ENCODE peak calls at places on chromosomes 5 and 9, in six cellular contexts. One of them, this sample, is unnamed.

GRCh38 chr9:8659121-8659520 is 859.5 kb upstream of the DMAC1 start:
- DNase-seq in lower leg skin: no peak
- DNase-seq in ovary: no peak
- DNase-seq in psoas muscle: no peak
- DNase-seq in progenitor cell of endocrine pancreas: no peak
- DNase-seq in endodermal cell: no peak
- DNase-seq in this sample: no peak

GRCh38 chr5:170483701-170484458 is 19.9 kb upstream of the KCNIP1 start:
- DNase-seq in endodermal cell: peak; percentile 79
- DNase-seq in lower leg skin: peak; percentile 84
- DNase-seq in ovary: no peak
- DNase-seq in psoas muscle: no peak
- DNase-seq in progenitor cell of endocrine pancreas: no peak
- DNase-seq in this sample: peak; percentile 69

GRCh38 chr9:116051528-116051927 is 102.1 kb upstream of the PAPPA start:
- DNase-seq in ovary: no peak
- DNase-seq in progenitor cell of endocrine pancreas: no peak
- DNase-seq in lower leg skin: no peak
- DNase-seq in endodermal cell: no peak
- DNase-seq in psoas muscle: no peak
- DNase-seq in this sample: no peak

GRCh38 chr5:93717162-93717561 is 24.2 kb downstream of the POU5F2 start:
- DNase-seq in psoas muscle: no peak
- DNase-seq in ovary: no peak
- DNase-seq in progenitor cell of endocrine pancreas: no peak
- DNase-seq in lower leg skin: no peak
- DNase-seq in endodermal cell: no peak
- DNase-seq in this sample: no peak

GRCh38 chr9:130779153-130779855 is 55.8 kb upstream of the ABL1 start:
- DNase-seq in lower leg skin: no peak
- DNase-seq in ovary: no peak
- DNase-seq in progenitor cell of endocrine pancreas: no peak
- DNase-seq in psoas muscle: no peak
- DNase-seq in endodermal cell: no peak
- DNase-seq in this sample: no peak

GRCh38 chr5:109987355-109987754 is 297.6 kb downstream of the MAN2A1 start:
- DNase-seq in ovary: no peak
- DNase-seq in endodermal cell: no peak
- DNase-seq in psoas muscle: no peak
- DNase-seq in lower leg skin: no peak
- DNase-seq in progenitor cell of endocrine pancreas: no peak
- DNase-seq in this sample: no peak

GRCh38 chr5:149053027-149053705 is 9.7 kb downstream of the SH3TC2 start:
- DNase-seq in endodermal cell: no peak
- DNase-seq in ovary: no peak
- DNase-seq in psoas muscle: no peak
- DNase-seq in lower leg skin: no peak
- DNase-seq in progenitor cell of endocrine pancreas: no peak
- DNase-seq in this sample: no peak

GRCh38 chr5:58505502-58505901 is 14.3 kb downstream of the GAPT start:
- DNase-seq in lower leg skin: no peak
- DNase-seq in ovary: no peak
- DNase-seq in progenitor cell of endocrine pancreas: no peak
- DNase-seq in endodermal cell: no peak
- DNase-seq in psoas muscle: no peak
- DNase-seq in this sample: no peak

GRCh38 chr5:83414601-83415000 is 56.9 kb upstream of the VCAN start:
- DNase-seq in progenitor cell of endocrine pancreas: no peak
- DNase-seq in ovary: no peak
- DNase-seq in psoas muscle: no peak
- DNase-seq in lower leg skin: no peak
- DNase-seq in endodermal cell: no peak
- DNase-seq in this sample: no peak

GRCh38 chr9:130387905-130388304 is 56.9 kb upstream of the ASS1 start:
- DNase-seq in progenitor cell of endocrine pancreas: no peak
- DNase-seq in ovary: no peak
- DNase-seq in psoas muscle: no peak
- DNase-seq in lower leg skin: no peak
- DNase-seq in endodermal cell: no peak
- DNase-seq in this sample: no peak

GRCh38 chr9:36036780-36037579 is at the start of gene RECK:
- DNase-seq in lower leg skin: peak; percentile 98
- DNase-seq in ovary: peak; percentile 92
- DNase-seq in psoas muscle: peak; percentile 94
- DNase-seq in progenitor cell of endocrine pancreas: peak; percentile 81
- DNase-seq in endodermal cell: peak; percentile 97
- DNase-seq in this sample: peak; percentile 74

GRCh38 chr5:132439521-132440206 is 50.9 kb downstream of the IRF1 start:
- DNase-seq in lower leg skin: peak; percentile 94
- DNase-seq in psoas muscle: peak; percentile 83
- DNase-seq in ovary: peak; percentile 78
- DNase-seq in progenitor cell of endocrine pancreas: no peak
- DNase-seq in endodermal cell: peak; percentile 40
- DNase-seq in this sample: peak; percentile 69

GRCh38 chr9:91458905-91459304 is 35.3 kb upstream of the NFIL3 start:
- DNase-seq in progenitor cell of endocrine pancreas: no peak
- DNase-seq in endodermal cell: peak; percentile 64
- DNase-seq in psoas muscle: no peak
- DNase-seq in ovary: no peak
- DNase-seq in lower leg skin: no peak
- DNase-seq in this sample: no peak

GRCh38 chr9:125632321-125633115 is 74.5 kb downstream of the MAPKAP1 start:
- DNase-seq in endodermal cell: no peak
- DNase-seq in ovary: no peak
- DNase-seq in lower leg skin: no peak
- DNase-seq in progenitor cell of endocrine pancreas: no peak
- DNase-seq in psoas muscle: no peak
- DNase-seq in this sample: peak; percentile 78

GRCh38 chr5:90134892-90135291 is 274.7 kb downstream of the CETN3 start:
- DNase-seq in endodermal cell: no peak
- DNase-seq in lower leg skin: peak; percentile 86
- DNase-seq in ovary: peak; percentile 47
- DNase-seq in progenitor cell of endocrine pancreas: no peak
- DNase-seq in psoas muscle: peak; percentile 66
- DNase-seq in this sample: no peak

GRCh38 chr5:73960023-73960422 is 334.0 kb downstream of the ARHGEF28 start:
- DNase-seq in psoas muscle: no peak
- DNase-seq in progenitor cell of endocrine pancreas: no peak
- DNase-seq in lower leg skin: no peak
- DNase-seq in endodermal cell: no peak
- DNase-seq in ovary: no peak
- DNase-seq in this sample: no peak

DNA sequence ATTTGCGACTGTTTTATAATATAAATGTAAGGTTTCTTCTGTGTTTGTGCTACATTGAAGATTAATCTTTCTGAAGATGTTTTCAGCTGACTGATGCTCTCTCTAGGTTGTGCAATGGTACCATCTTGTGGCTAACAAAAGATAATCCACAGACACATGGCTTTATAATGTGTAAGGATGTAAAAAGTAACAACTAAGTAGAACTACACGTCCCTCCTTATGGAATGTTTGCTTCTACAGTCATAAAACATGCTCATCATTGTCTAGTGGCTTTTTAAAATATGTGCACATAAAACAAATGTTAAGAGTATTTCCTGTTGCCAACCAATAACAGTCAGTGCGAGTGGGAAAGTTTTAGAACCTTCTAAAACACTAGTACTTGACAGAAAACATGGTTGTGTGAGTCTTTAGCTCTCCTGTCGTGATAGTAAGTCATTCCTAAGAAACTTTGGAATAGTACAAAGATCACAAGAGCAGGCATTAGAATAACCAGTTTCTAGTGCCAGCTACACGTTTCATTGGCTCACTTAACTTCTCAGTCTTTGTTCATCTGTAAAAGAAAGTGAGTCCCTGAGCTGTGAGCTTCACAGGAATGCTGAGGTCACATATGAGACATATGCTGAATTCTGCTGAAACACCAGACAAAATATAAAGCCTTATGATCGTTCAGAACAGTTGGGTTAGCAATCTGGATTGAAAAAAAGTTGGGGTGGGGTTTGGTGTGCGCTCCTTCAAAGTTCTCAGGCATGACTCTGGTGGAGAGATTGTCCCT is 75.7 kb upstream of the GLIS3 start:
- DNase-seq in psoas muscle: no peak
- DNase-seq in lower leg skin: no peak
- DNase-seq in progenitor cell of endocrine pancreas: no peak
- DNase-seq in ovary: no peak
- DNase-seq in endodermal cell: no peak
- DNase-seq in this sample: no peak
- TF ChIP-seq CTCF in psoas muscle: peak; percentile 38
- TF ChIP-seq CTCF in lower leg skin: no peak
- TF ChIP-seq CTCF in progenitor cell of endocrine pancreas: peak; percentile 63
- TF ChIP-seq CTCF in ovary: peak; percentile 68
- TF ChIP-seq CTCF in endodermal cell: peak; percentile 66
- TF ChIP-seq CTCF in this sample: no peak

GRCh38 chr9:126777733-126778132 is 27.1 kb upstream of the ZBTB43 start:
- DNase-seq in progenitor cell of endocrine pancreas: peak; percentile 14
- DNase-seq in endodermal cell: peak; percentile 88
- DNase-seq in ovary: no peak
- DNase-seq in psoas muscle: no peak
- DNase-seq in lower leg skin: peak; percentile 78
- DNase-seq in this sample: no peak
- TF ChIP-seq CTCF in progenitor cell of endocrine pancreas: peak; percentile 50
- TF ChIP-seq CTCF in endodermal cell: peak; percentile 71
- TF ChIP-seq CTCF in ovary: no peak
- TF ChIP-seq CTCF in psoas muscle: no peak
- TF ChIP-seq CTCF in lower leg skin: no peak
- TF ChIP-seq CTCF in this sample: no peak

GRCh38 chr5:1975406-1975715 is 92.6 kb upstream of the IRX4 start:
- DNase-seq in endodermal cell: no peak
- DNase-seq in ovary: no peak
- DNase-seq in psoas muscle: no peak
- DNase-seq in progenitor cell of endocrine pancreas: no peak
- DNase-seq in lower leg skin: peak; percentile 46
- DNase-seq in this sample: no peak

GRCh38 chr5:1974501-1975405 is 92.0 kb upstream of the IRX4 start:
- DNase-seq in ovary: no peak
- DNase-seq in lower leg skin: peak; percentile 67
- DNase-seq in endodermal cell: no peak
- DNase-seq in psoas muscle: no peak
- DNase-seq in progenitor cell of endocrine pancreas: no peak
- DNase-seq in this sample: no peak

GRCh38 chr5:1973391-1974013 is 90.8 kb upstream of the IRX4 start:
- DNase-seq in lower leg skin: no peak
- DNase-seq in progenitor cell of endocrine pancreas: no peak
- DNase-seq in psoas muscle: no peak
- DNase-seq in endodermal cell: peak; percentile 68
- DNase-seq in ovary: no peak
- DNase-seq in this sample: no peak

GRCh38 chr5:1974081-1974480 is 91.4 kb upstream of the IRX4 start:
- DNase-seq in psoas muscle: no peak
- DNase-seq in endodermal cell: no peak
- DNase-seq in ovary: no peak
- DNase-seq in progenitor cell of endocrine pancreas: no peak
- DNase-seq in lower leg skin: no peak
- DNase-seq in this sample: no peak

DNA sequence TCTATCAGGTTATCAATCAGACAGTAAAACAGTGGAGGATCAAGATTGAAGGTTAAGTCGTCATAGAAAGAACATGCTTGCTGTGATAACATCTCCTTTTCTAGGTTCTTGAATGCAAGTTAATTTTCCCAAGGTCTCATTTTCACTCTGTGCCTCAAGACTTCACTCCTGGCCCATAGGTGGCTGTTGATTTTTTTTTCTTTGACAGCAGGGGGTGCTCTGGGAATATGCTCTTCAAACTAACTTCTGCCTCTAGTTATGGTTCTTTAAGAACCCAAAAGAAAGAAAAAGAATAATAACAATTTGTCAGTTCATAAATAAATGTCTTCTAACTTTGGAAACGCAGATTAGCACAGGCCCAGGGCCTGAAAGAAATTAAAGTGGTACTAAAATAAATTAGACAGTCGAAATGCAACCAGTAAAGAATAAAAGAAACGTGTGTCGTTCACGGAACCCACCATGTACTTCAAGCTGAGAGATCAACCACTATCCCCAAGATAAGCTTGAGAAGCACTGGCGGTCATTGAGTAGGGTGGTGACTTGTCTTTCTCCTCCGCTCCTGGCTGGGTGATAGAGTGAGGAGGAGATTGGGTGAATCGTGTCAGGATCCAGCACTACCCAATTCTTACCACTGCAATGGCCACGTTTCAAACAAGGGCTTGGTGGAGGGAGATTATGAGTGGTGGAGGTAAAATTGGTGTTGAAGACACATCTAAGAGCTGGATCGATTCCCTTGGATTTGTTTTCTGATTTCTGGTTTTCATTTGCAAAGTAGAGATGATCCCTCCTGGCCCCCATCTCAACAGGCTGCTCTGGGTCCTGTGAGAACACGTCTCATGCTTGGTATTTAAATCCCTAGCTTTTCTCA is 93.4 kb upstream of the IRX4 start:
- DNase-seq in psoas muscle: no peak
- DNase-seq in endodermal cell: no peak
- DNase-seq in ovary: no peak
- DNase-seq in progenitor cell of endocrine pancreas: no peak
- DNase-seq in lower leg skin: peak; percentile 58
- DNase-seq in this sample: no peak
- TF ChIP-seq CTCF in psoas muscle: no peak
- TF ChIP-seq CTCF in endodermal cell: no peak
- TF ChIP-seq CTCF in ovary: no peak
- TF ChIP-seq CTCF in progenitor cell of endocrine pancreas: peak; percentile 10
- TF ChIP-seq CTCF in lower leg skin: no peak
- TF ChIP-seq CTCF in this sample: no peak

GRCh38 chr9:93825348-93826115 is 129.6 kb downstream of the BARX1 start:
- DNase-seq in lower leg skin: peak; percentile 54
- DNase-seq in psoas muscle: no peak
- DNase-seq in progenitor cell of endocrine pancreas: no peak
- DNase-seq in endodermal cell: peak; percentile 39
- DNase-seq in ovary: no peak
- DNase-seq in this sample: no peak

GRCh38 chr9:93826905-93827544 is 128.1 kb downstream of the BARX1 start:
- DNase-seq in psoas muscle: no peak
- DNase-seq in endodermal cell: no peak
- DNase-seq in lower leg skin: peak; percentile 53
- DNase-seq in progenitor cell of endocrine pancreas: no peak
- DNase-seq in ovary: no peak
- DNase-seq in this sample: no peak

GRCh38 chr9:93827545-93828330 is 127.4 kb downstream of the BARX1 start:
- DNase-seq in psoas muscle: peak; percentile 45
- DNase-seq in endodermal cell: peak; percentile 93
- DNase-seq in progenitor cell of endocrine pancreas: peak; percentile 70
- DNase-seq in lower leg skin: peak; percentile 86
- DNase-seq in ovary: peak; percentile 41
- DNase-seq in this sample: peak; percentile 54

GRCh38 chr9:93824386-93825294 is 130.5 kb downstream of the BARX1 start:
- DNase-seq in ovary: no peak
- DNase-seq in psoas muscle: no peak
- DNase-seq in lower leg skin: peak; percentile 76
- DNase-seq in endodermal cell: no peak
- DNase-seq in progenitor cell of endocrine pancreas: no peak
- DNase-seq in this sample: peak; percentile 38

DNA sequence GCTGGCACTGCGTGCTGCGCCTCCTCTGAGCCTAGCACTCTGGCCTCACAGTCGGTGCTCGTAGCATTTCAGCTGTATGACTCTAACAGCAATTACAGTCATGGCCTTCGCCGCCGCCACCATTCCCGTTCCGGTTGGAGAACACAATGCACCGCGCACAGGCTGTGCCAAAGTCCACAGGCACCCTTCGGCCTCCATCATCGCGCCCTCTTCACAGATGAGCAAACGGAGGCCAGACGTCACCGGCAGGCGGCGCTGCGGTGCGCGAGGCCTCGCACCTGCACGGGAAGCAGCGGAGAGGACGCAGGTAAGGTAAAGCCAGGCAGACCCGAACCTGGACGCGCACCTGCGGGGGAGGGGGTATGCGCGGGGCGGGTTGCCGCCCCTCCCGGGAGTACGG is 128.9 kb downstream of the BARX1 start:
- DNase-seq in endodermal cell: peak; percentile 88
- DNase-seq in lower leg skin: peak; percentile 56
- DNase-seq in psoas muscle: no peak
- DNase-seq in progenitor cell of endocrine pancreas: peak; percentile 34
- DNase-seq in ovary: no peak
- DNase-seq in this sample: peak; percentile 43
- TF ChIP-seq CTCF in endodermal cell: peak; percentile 88
- TF ChIP-seq CTCF in lower leg skin: no peak
- TF ChIP-seq CTCF in psoas muscle: peak; percentile 14
- TF ChIP-seq CTCF in progenitor cell of endocrine pancreas: peak; percentile 63
- TF ChIP-seq CTCF in ovary: no peak
- TF ChIP-seq CTCF in this sample: peak; percentile 18